ENCODE peak calls at places on chromosomes 5 and 9, in six cellular contexts. V, G, R, T, Y and B are unnamed samples. For H3K4me1, the result is how much of the 10 kb centered on the place peaks cover.

GRCh38 chr9:134243778-134244467 is 79.6 kb upstream of the RNU6ATAC start:
- DNase-seq in V (no peak), G (no peak), R (no peak), T (no peak), Y (no peak), B (no peak)

GRCh38 chr5:40481226-40481625 is 198.5 kb upstream of the PTGER4 start:
- DNase-seq in V (no peak), G (no peak), R (no peak), T (no peak), Y (no peak), B (no peak)

GRCh38 chr9:126623667-126624452 is 10.1 kb downstream of the LMX1B start:
- DNase-seq in V (no peak), G (no peak), R (no peak), T (no peak), Y (no peak), B (no peak)

GRCh38 chr5:55226027-55226933 is 835 bp downstream of the MCIDAS start:
- DNase-seq in V (no peak), G (peak), R (peak), T (no peak), Y (peak), B (peak)

GRCh38 chr5:141783599-141784296 is 94.5 kb downstream of the PCDH1 start:
- DNase-seq in V (no peak), G (no peak), R (peak), T (no peak), Y (no peak), B (no peak)

GRCh38 chr5:91187032-91187431 is 196.1 kb downstream of the ARRDC3 start:
- DNase-seq in V (no peak), G (no peak), R (no peak), T (no peak), Y (no peak), B (no peak)

GRCh38 chr5:43855418-43855817 is 252.4 kb downstream of the NNT start:
- DNase-seq in V (no peak), G (no peak), R (no peak), T (no peak), Y (no peak), B (no peak)

GRCh38 chr5:82018462-82018861 is 46.6 kb downstream of the ATG10 start:
- DNase-seq in V (no peak), G (no peak), R (peak), T (peak), Y (no peak), B (peak)

GRCh38 chr5:57804500-57804899 is 321.9 kb upstream of the ACTBL2 start:
- DNase-seq in V (no peak), G (no peak), R (no peak), T (no peak), Y (no peak), B (no peak)

GRCh38 chr9:124779368-124780059 is 2.6 kb downstream of the OLFML2A start:
- DNase-seq in V (peak), G (peak), R (peak), T (no peak), Y (no peak), B (no peak)

GRCh38 chr5:77561965-77562364 is 69.8 kb upstream of the WDR41 start:
- DNase-seq in V (no peak), G (no peak), R (no peak), T (no peak), Y (no peak), B (no peak)

GRCh38 chr5:71681282-71681681 is 37.8 kb upstream of the CARTPT start:
- DNase-seq in V (no peak), G (no peak), R (peak), T (no peak), Y (no peak), B (no peak)

GRCh38 chr5:110414360-110414759 is 312.1 kb downstream of the TMEM232 start:
- DNase-seq in V (no peak), G (no peak), R (no peak), T (no peak), Y (no peak), B (no peak)

DNA sequence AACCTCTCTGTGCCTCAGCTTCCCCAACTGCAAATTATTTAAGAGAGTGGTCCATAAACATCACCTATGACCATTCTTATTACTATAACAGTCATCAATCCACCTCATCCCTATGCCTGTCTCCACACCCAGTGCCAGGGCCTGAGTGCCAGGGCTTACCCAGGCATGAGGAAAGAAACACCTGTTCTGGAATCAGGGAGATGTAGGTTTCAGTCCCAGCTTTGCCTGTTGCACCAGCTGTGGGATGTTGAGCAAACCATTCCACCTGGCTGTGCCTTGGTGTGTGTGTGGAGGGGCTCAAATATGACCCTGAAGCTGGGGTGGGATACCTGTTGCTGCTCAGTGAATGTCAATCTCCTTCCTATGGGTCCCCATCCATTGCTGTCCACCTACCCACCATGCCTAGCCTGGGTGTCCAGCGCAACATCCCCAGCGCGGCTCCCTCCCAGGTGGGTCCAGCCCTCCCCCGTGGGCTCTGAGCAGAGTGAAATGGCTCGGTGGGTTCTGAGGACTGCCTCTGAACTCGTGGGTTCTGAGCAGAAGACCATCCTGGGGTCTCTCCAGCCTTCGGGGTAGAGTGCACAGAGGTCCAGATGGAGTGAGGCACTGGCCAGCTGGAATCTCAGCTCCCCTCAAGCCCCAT is 16.3 kb downstream of the AKNA start:
- DNase-seq in V (no peak), G (no peak), R (no peak), T (no peak), Y (no peak), B (no peak)
- H3K4me1 ChIP-seq in V (under half), G (under half), R (under half), T (under half), Y (under half), B (under half)

GRCh38 chr9:70111042-70111602 is 67.5 kb downstream of the MAMDC2 start:
- DNase-seq in V (peak), G (peak), R (peak), T (peak), Y (peak), B (peak)

GRCh38 chr9:70110194-70111041 is 66.8 kb downstream of the MAMDC2 start:
- DNase-seq in V (no peak), G (no peak), R (no peak), T (no peak), Y (no peak), B (no peak)

GRCh38 chr9:70106571-70106970 is 62.9 kb downstream of the MAMDC2 start:
- DNase-seq in V (no peak), G (no peak), R (no peak), T (no peak), Y (no peak), B (no peak)

GRCh38 chr9:70105142-70105541 is 61.5 kb downstream of the MAMDC2 start:
- DNase-seq in V (no peak), G (no peak), R (no peak), T (no peak), Y (no peak), B (no peak)

GRCh38 chr9:70108181-70108580 is 64.5 kb downstream of the MAMDC2 start:
- DNase-seq in V (no peak), G (no peak), R (no peak), T (no peak), Y (no peak), B (peak)
- TF ChIP-seq POLR2A in V (no peak), G (no peak), R (no peak), T (no peak), Y (no peak), B (no peak)

DNA sequence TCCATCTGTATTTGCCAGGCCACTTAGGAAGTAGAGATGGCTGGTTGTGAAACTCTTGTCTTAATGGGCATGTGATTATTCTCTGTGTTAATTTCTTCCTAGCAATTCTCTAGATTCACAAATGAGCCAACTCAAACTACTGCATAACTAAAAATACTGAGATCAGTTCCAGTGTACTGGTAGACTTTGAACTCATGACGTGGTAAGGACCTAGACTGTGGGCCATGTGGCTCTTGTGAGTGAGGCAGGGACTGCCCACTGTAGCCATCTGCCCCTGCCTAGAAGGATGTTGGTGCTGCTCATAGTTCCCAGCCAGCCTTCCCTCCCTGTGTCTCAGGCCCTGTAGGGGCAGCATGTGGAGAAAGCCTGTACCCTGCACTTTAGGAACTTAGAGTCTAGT is 47.4 kb downstream of the CYSTM1 start:
- DNase-seq in V (no peak), G (no peak), R (no peak), T (no peak), Y (no peak), B (no peak)
- H3K4me1 ChIP-seq in V (under half), G (under half), R (under half), T (under half), Y (under half), B (half or more)

DNA sequence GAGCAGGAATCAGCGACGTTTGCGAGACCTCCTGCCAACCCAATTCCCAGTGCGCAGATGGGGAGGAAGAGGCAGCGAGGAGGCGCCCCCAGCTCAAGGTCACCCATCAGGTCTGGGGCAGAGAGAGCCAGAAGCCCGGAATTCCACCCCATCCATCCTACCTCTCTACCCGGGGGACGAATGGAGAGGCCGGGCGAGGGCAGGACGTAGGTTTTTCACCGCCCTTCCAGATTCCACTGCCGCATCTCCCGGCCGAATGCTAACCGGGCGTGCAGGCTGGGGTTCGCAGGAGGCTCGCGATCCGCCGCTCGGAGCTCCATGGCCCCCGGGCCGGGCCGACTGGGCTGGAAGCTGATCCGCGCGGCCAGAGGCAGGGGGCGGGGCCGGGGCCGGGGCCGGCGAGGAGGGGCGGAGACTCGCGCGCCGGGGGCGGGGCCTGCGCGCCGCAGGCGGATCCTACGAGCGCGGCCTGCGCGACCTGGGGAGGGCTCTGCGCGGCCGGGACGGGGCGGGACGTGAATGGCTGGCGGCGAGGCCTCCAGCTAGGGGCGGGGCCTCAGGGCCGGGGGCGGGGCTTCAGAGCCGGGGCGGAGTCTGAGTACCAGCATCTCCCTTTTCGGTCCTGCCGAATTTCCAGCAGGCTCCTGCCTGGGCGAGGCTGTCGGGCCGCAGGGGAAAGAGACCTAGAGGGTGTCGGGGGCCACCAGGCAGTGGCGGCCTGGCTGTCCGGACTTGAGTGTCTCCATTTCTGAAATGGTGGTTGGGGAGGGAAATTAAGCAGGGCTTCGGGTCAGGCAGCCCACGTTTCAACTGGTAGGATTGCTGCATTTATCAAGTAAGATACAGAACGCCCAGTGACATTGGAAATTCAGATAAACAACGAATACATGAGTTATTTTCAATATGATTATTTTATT is at the start of gene ST6GALNAC4:
- DNase-seq in V (peak), G (peak), R (peak), T (peak), Y (peak), B (peak)
- TF ChIP-seq POLR2A in V (peak), G (peak), R (peak), T (peak), Y (peak), B (no peak)

DNA sequence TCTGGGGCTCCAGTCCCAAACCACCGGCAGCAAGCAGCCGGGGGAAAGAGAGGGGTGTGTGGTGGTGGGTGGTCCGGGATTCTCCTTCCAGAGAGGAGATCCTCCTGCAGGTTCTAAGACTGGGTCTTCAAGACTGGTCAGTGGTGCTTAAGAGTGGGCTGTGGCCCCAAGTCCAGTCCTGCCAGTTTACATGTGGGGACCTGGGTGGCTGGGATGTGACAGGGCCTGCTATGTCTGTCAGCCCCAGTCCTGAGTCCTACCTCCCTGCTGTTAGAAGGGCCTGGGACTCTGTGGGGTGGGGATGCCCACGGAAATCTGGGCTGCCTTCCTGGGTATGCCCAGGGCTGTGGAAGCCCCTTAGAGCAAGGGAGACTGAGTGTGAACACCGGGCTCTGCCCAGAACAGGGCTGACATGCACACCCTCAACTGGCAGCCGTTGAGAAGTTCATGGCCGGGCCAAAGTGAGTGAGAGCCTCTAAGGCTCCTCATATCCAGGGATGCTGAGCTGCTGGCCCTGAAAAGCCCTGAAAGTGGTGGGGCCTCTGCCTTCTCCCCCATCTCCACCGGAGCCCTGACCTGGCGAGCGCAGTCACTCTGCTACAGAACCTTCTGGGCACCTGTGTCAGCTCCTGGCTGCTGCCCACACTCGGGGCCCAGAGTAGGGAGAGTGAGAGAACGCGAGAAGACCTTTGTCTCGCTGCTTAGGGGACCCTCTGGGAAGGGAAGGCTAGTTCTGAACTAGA is 1.7 kb downstream of the PHF2 start:
- DNase-seq in V (no peak), G (peak), R (no peak), T (no peak), Y (no peak), B (no peak)
- H3K4me1 ChIP-seq in V (under half), G (under half), R (under half), T (under half), Y (under half), B (half or more)

GRCh38 chr5:150639751-150640150 is 709 bp upstream of the SYNPO start:
- DNase-seq in V (no peak), G (peak), R (no peak), T (no peak), Y (no peak), B (peak)

GRCh38 chr5:150640311-150641005 is at the start of gene SYNPO:
- DNase-seq in V (peak), G (peak), R (peak), T (peak), Y (peak), B (peak)

GRCh38 chr5:150642567-150642927 is 2.1 kb downstream of the SYNPO start:
- DNase-seq in V (peak), G (peak), R (peak), T (peak), Y (peak), B (peak)

GRCh38 chr5:150641826-150642566 is 1.5 kb downstream of the SYNPO start:
- DNase-seq in V (no peak), G (no peak), R (no peak), T (no peak), Y (no peak), B (no peak)

GRCh38 chr5:150641006-150641570 is 628 bp downstream of the SYNPO start:
- DNase-seq in V (peak), G (peak), R (peak), T (peak), Y (no peak), B (no peak)
- TF ChIP-seq POLR2A in V (no peak), G (peak), R (no peak), T (no peak), Y (no peak), B (no peak)

GRCh38 chr9:129481824-129482511 is 138.9 kb downstream of the C9orf50 start:
- DNase-seq in V (peak), G (peak), R (peak), T (peak), Y (no peak), B (no peak)

GRCh38 chr9:129480705-129481104 is 140.2 kb downstream of the C9orf50 start:
- DNase-seq in V (no peak), G (no peak), R (no peak), T (no peak), Y (no peak), B (no peak)

GRCh38 chr9:129481424-129481823 is 139.5 kb downstream of the C9orf50 start:
- DNase-seq in V (no peak), G (no peak), R (no peak), T (no peak), Y (no peak), B (no peak)

GRCh38 chr9:129479217-129480011 is 141.5 kb downstream of the C9orf50 start:
- DNase-seq in V (no peak), G (no peak), R (no peak), T (no peak), Y (no peak), B (no peak)

DNA sequence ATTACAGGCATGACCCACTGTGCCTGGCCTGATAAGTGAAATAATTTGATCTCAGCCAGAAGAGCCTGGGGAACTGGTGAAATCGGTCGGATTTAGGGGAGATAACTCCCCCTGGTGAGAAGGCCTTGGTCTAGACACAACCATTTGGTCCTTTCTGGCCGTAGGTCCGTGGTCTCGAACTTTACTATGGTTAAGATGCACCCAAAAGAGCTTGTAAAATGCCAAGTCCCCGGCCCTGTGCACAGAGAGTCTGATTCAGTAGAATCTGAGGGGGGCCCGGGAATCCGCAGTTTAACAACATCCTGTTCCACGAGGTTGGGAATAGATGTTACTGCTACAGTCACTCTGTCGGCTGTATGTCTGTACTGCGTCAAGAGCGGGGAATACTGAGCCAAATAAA is 140.7 kb downstream of the C9orf50 start:
- DNase-seq in V (peak), G (no peak), R (peak), T (peak), Y (no peak), B (no peak)
- H3K4me1 ChIP-seq in V (under half), G (under half), R (half or more), T (under half), Y (under half), B (half or more)